ENCODE peak calls at places on chromosome 9, in four cellular contexts. B is H1, H is GM12878, N is HepG2. I is an unnamed sample.

GRCh38 chr9:77218612-77219011 is 41.3 kb downstream of the VPS13A start:
- DNase-seq in B (no peak), H (no peak), N (no peak), I (no peak)

GRCh38 chr9:115008536-115008935 is 78.1 kb upstream of the TNFSF8 start:
- DNase-seq in N (no peak), B (no peak), H (no peak), I (peak; percentile 39)

GRCh38 chr9:87277346-87277745 is 220.3 kb upstream of the DAPK1 start:
- DNase-seq in B (no peak), H (no peak), N (no peak), I (no peak)

GRCh38 chr9:26685857-26686256 is 206.7 kb downstream of the CAAP1 start:
- DNase-seq in H (no peak), B (no peak), N (no peak), I (no peak)

GRCh38 chr9:5951686-5952211 is 61.1 kb downstream of the MLANA start:
- DNase-seq in B (no peak), N (no peak), H (no peak), I (no peak)

GRCh38 chr9:98140503-98140902 is 21.5 kb upstream of the TRIM14 start:
- DNase-seq in B (no peak), N (no peak), H (no peak), I (no peak)

GRCh38 chr9:33778700-33779351 is 16.5 kb upstream of the PRSS3 start:
- DNase-seq in N (peak; percentile 54), H (peak; percentile 26), B (peak; percentile 58), I (peak; percentile 50)

GRCh38 chr9:6926436-6926835 is 168.7 kb downstream of the KDM4C start:
- DNase-seq in N (no peak), B (no peak), H (no peak), I (no peak)

GRCh38 chr9:9142001-9142400 is 1342.4 kb upstream of the DMAC1 start:
- DNase-seq in N (no peak), B (no peak), H (no peak), I (no peak)

GRCh38 chr9:38114905-38115304 is 45.9 kb upstream of the SHB start:
- DNase-seq in N (no peak), H (no peak), B (no peak), I (no peak)

GRCh38 chr9:115880221-115880620 is 273.4 kb upstream of the PAPPA start:
- DNase-seq in H (no peak), B (no peak), N (no peak), I (no peak)

GRCh38 chr9:112755059-112755458 is 4.5 kb downstream of the SNX30 start:
- DNase-seq in N (no peak), B (no peak), H (no peak), I (no peak)

GRCh38 chr9:91465420-91465819 is 41.8 kb upstream of the NFIL3 start:
- DNase-seq in B (no peak), N (no peak), H (no peak), I (no peak)

GRCh38 chr9:85202596-85202995 is 533.1 kb downstream of the NTRK2 start:
- DNase-seq in H (no peak), N (no peak), B (no peak), I (no peak)

GRCh38 chr9:9998491-9999287 is 614.1 kb downstream of the PTPRD start:
- DNase-seq in H (no peak), N (peak; percentile 4), B (no peak), I (no peak)

GRCh38 chr9:124122321-124122720 is 110.8 kb downstream of the LHX2 start:
- DNase-seq in B (no peak), N (no peak), H (no peak), I (no peak)

GRCh38 chr9:35831040-35831439 is 2.0 kb downstream of the TMEM8B start:
- DNase-seq in H (no peak), N (no peak), B (no peak), I (no peak)
- H3K4me1 ChIP-seq in H (peaks cover 28% of the 10 kb centered on the region), N (peaks cover 62% of the 10 kb centered on the region), B (peaks cover 9% of the 10 kb centered on the region), I (no peaks in the 10 kb centered on the region)

GRCh38 chr9:69325409-69326212 is 596 bp downstream of the ENTREP1 start:
- DNase-seq in N (no peak), B (peak; percentile 71), H (no peak), I (no peak)
- TF ChIP-seq SUZ12 in N (no peak), B (peak; percentile 47), H (no peak), I (no peak)

DNA sequence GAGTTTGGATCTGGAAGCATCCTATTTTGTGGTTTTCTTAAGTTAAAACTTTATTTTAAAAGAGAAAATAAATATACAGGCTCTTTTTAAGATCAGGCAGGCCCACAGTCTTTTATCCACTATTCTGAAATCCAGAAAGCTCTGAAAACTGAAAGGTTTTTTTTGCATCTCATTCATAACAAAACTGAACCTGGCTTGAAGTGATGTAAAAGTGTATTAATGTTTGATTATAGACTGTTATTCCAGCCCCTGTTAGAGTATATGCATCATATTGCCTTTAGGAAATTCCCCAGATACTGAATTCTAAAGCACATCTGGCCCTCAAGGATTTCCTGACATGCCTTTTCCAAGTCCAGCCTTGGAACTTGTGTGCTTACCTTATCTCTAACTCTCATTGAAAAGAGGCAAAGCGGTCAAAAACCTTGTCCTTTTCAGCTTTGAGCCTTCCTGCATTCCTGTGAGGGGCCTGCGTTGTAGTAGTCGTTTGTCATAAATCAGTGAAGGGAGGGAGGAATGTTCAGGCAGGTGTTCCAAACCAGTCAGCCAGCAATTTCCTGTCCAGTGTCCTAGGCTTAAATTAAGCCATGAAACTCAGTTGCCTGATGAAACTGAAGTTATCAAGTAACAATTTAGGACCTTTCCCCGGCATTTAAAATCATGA is 110.4 kb downstream of the TLE4 start:
- DNase-seq in B (no peak), N (peak; percentile 24), H (no peak), I (no peak)
- TF ChIP-seq ZNF274 in B (no peak), N (no peak), H (no peak), I (no peak)

GRCh38 chr9:71655141-71655540 is 113.2 kb downstream of the CEMIP2 start:
- DNase-seq in H (no peak), N (no peak), B (no peak), I (no peak)

GRCh38 chr9:71656496-71656895 is 111.8 kb downstream of the CEMIP2 start:
- DNase-seq in N (no peak), H (no peak), B (no peak), I (no peak)

GRCh38 chr9:71652480-71652879 is 115.8 kb downstream of the CEMIP2 start:
- DNase-seq in B (no peak), H (no peak), N (no peak), I (no peak)

DNA sequence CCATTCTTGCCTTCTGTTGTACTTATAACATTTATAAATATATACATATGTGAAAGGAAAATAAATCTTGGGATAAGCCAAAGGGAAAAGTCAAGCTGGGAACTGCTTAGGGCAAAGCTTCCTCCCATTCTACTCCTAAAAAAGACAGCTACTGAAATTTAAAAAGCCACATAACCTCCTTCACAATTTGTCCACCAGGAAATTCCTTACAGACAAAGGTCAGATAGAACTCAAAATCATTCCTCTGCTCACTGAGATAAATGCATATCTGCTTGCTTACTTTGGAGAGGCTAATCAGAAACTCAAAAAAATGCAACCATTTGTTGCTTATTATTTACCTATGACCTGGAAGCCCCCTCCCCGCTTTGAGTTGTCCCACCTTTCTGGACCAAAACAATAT is 112.5 kb downstream of the CEMIP2 start:
- DNase-seq in H (no peak), B (no peak), N (no peak), I (no peak)
- H3K4me1 ChIP-seq in H (no peaks in the 10 kb centered on the region), B (no peaks in the 10 kb centered on the region), N (peaks cover 21% of the 10 kb centered on the region), I (no peaks in the 10 kb centered on the region)

DNA sequence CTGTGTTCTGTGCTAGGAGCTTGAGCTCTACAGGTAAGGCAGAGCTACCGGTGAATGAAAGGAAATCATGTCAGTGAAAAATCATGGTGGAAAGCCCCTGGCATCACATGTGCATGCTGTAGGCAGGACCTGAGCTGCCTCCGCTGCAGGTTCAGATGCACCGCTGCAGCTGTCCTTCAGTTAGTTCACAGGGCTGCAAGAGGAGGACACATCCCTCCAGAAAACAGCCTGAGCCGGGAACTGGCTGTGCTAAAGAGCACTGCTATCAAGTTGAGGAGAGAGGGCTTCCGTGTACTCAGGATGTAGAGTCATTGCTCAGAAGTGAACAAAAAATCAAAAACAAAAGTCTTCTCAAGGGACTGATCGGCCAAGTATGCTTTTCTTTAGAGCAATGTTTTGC is 138.6 kb downstream of the ERCC6L2 start:
- DNase-seq in H (no peak), B (no peak), N (no peak), I (no peak)
- TF ChIP-seq SUZ12 in H (no peak), B (no peak), N (no peak), I (no peak)

GRCh38 chr9:89137548-89138462 is 40.8 kb downstream of the SHC3 start:
- DNase-seq in N (no peak), H (no peak), B (no peak), I (no peak)
- TF ChIP-seq ZNF274 in N (no peak), H (no peak), B (no peak), I (no peak)

DNA sequence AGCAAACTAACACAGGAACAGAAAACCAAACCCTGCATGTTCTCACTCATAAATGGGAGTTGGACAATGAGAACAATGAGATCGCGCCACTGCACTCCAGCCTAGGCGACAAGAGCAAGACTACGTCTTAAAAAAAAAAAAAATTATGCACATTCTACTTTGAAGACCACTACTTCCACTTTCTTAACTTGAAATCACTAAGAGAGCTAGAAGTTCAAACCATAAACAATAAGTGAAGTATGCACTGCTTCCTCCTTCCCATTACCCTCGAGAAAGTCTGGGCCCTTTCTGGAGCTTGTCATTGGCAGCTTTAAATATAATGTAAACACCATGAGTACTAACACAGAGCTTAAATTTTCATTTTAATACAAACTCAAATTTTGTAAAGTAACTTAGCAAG is 94.9 kb downstream of the TLE1 start:
- DNase-seq in B (no peak), H (no peak), N (no peak), I (no peak)
- H3K4me1 ChIP-seq in B (peaks cover 8% of the 10 kb centered on the region), H (no peaks in the 10 kb centered on the region), N (peaks cover 58% of the 10 kb centered on the region), I (no peaks in the 10 kb centered on the region)

I was measured in NT2/D1.